ENCODE peak calls at places on chromosomes 16 and 17, in ten cellular contexts. V is posterior cingulate gyrus; F is KBM-7; T is NT2/D1; B is A673; J is NCI-H1092; N is stimulated activated naive CD8-positive, alpha-beta T cell treated with anti-CD3 and anti-CD28 coated beads, Interleukin-15, Interleukin-2, amounts not matched to agents 100 U/mL and 50 U/mL, for 24 hours; I is T-cell; A is activated naive CD4-positive, alpha-beta T cell treated with anti-CD3 and anti-CD28 coated beads for 36 hours; H is stimulated activated CD8-positive, alpha-beta memory T cell treated with anti-CD3 and anti-CD28 coated beads, Interleukin-4, amount 100 ng/mL, for 24 hours. K is an unnamed sample.

GRCh38 chr16:78198299-78198698 is 98.8 kb downstream of the WWOX start:
- DNase-seq in N (no peak), B (no peak), V (no peak), J (peak; percentile 21), A (no peak), I (no peak), T (no peak), H (no peak), F (no peak), K (no peak)

GRCh38 chr16:89613101-89613953 is at the start of gene DPEP1:
- DNase-seq in F (peak; percentile 90), T (no peak), A (no peak), B (no peak), I (no peak), H (no peak), J (no peak), N (no peak), V (no peak), K (no peak)

GRCh38 chr16:71373073-71373472 is 14.6 kb downstream of the CALB2 start:
- DNase-seq in F (no peak), J (no peak), T (no peak), V (no peak), H (no peak), A (no peak), B (no peak), I (no peak), N (no peak), K (peak; percentile 67)

GRCh38 chr17:20278805-20279204 is 188.5 kb downstream of the LGALS9B start:
- DNase-seq in J (no peak), F (no peak), N (no peak), T (no peak), H (no peak), V (no peak), B (no peak), I (no peak), A (no peak), K (no peak)

GRCh38 chr16:25210758-25211157 is 6.0 kb upstream of the AQP8 start:
- DNase-seq in A (no peak), N (peak; percentile 24), V (no peak), J (no peak), F (peak; percentile 53), H (no peak), B (peak; percentile 29), I (no peak), T (no peak), K (no peak)

GRCh38 chr16:48318630-48319029 is 66.6 kb downstream of the SIAH1 start:
- DNase-seq in I (peak; percentile 30), V (peak; percentile 19), H (no peak), B (peak; percentile 5), F (peak; percentile 87), N (no peak), A (peak; percentile 45), J (no peak), T (peak; percentile 90), K (peak; percentile 17)

GRCh38 chr17:9702916-9703780 is 57.8 kb downstream of the USP43 start:
- DNase-seq in J (no peak), N (no peak), I (no peak), B (no peak), H (no peak), V (no peak), T (no peak), A (no peak), F (no peak), K (no peak)

GRCh38 chr17:38421224-38421841 is 6.9 kb upstream of the ARHGAP23 start:
- DNase-seq in N (no peak), T (no peak), F (no peak), I (no peak), A (no peak), B (no peak), J (no peak), V (no peak), H (no peak), K (peak; percentile 67)

GRCh38 chr17:32298721-32299578 is 33.3 kb downstream of the RHBDL3 start:
- DNase-seq in H (no peak), V (no peak), N (no peak), A (no peak), F (no peak), J (no peak), T (no peak), B (peak; percentile 78), I (no peak), K (no peak)

GRCh38 chr16:12617401-12617819 is 186.3 kb downstream of the CPPED1 start:
- DNase-seq in B (no peak), I (no peak), J (no peak), V (no peak), T (no peak), N (peak; percentile 30), F (no peak), H (peak; percentile 18), A (peak; percentile 9), K (no peak)

GRCh38 chr16:15996432-15997109 is 47.2 kb downstream of the ABCC1 start:
- DNase-seq in A (no peak), I (no peak), F (no peak), H (no peak), V (no peak), J (no peak), B (no peak), T (no peak), N (no peak), K (peak; percentile 83)

GRCh38 chr16:81315271-81316175 is 761 bp downstream of the GAN start:
- DNase-seq in N (peak; percentile 61), H (peak; percentile 42), T (no peak), F (peak; percentile 46), I (peak; percentile 19), J (no peak), B (peak; percentile 41), V (peak; percentile 45), A (peak; percentile 56), K (peak; percentile 88)

GRCh38 chr16:81779540-81780320 is 639 bp downstream of the PLCG2 start:
- DNase-seq in V (no peak), A (peak; percentile 20), T (no peak), N (peak; percentile 37), I (no peak), H (no peak), B (no peak), J (no peak), F (no peak), K (no peak)

GRCh38 chr17:17351901-17352781 is 49.0 kb downstream of the NT5M start:
- DNase-seq in H (no peak), B (no peak), V (peak; percentile 33), J (no peak), N (no peak), I (no peak), A (no peak), F (no peak), T (no peak), K (no peak)

GRCh38 chr16:50673496-50674275 is 7.4 kb downstream of the SNX20 start:
- DNase-seq in A (no peak), I (no peak), H (no peak), J (no peak), T (no peak), F (no peak), V (no peak), B (no peak), N (no peak), K (no peak)

GRCh38 chr17:67779098-67779672 is 46.1 kb upstream of the BPTF start:
- DNase-seq in T (no peak), A (peak; percentile 43), V (no peak), J (peak; percentile 29), N (peak; percentile 48), I (peak; percentile 7), H (peak; percentile 7), B (peak; percentile 60), F (peak; percentile 81), K (peak; percentile 52)

GRCh38 chr17:78476149-78476548 is 97.7 kb downstream of the PGS1 start:
- DNase-seq in T (no peak), B (no peak), A (no peak), I (no peak), J (no peak), N (no peak), H (no peak), V (no peak), F (no peak), K (no peak)

GRCh38 chr17:50613007-50613406 is 21.7 kb upstream of the ABCC3 start:
- DNase-seq in A (no peak), H (no peak), B (no peak), T (no peak), F (no peak), J (no peak), N (no peak), I (no peak), V (no peak), K (no peak)

GRCh38 chr17:16342979-16343378 is 10.3 kb downstream of the CENPV start:
- DNase-seq in T (no peak), A (no peak), B (no peak), F (no peak), I (no peak), V (peak; percentile 57), N (no peak), H (no peak), J (no peak), K (peak; percentile 62)

GRCh38 chr16:8697965-8698364 is 23.5 kb downstream of the ABAT start:
- DNase-seq in V (no peak), B (no peak), N (no peak), T (no peak), F (no peak), A (no peak), H (no peak), J (no peak), I (no peak), K (no peak)

GRCh38 chr17:79466562-79467350 is 144.1 kb downstream of the RBFOX3 start:
- DNase-seq in T (no peak), F (no peak), I (no peak), B (no peak), J (no peak), N (no peak), A (no peak), V (peak; percentile 63), H (no peak), K (no peak)

GRCh38 chr17:73427198-73427597 is 115.4 kb upstream of the CDC42EP4 start:
- DNase-seq in H (no peak), N (no peak), J (peak; percentile 2), F (no peak), B (no peak), A (no peak), V (no peak), T (no peak), I (no peak), K (no peak)

GRCh38 chr16:17416461-17417221 is 54.1 kb downstream of the XYLT1 start:
- DNase-seq in T (no peak), F (peak; percentile 84), N (peak; percentile 58), I (peak; percentile 20), V (no peak), H (peak; percentile 21), A (peak; percentile 72), J (no peak), B (no peak), K (peak; percentile 41)

GRCh38 chr16:89499767-89500166 is 8.4 kb upstream of the SPG7 start:
- DNase-seq in J (no peak), B (no peak), I (no peak), N (no peak), V (no peak), F (no peak), T (no peak), A (no peak), H (no peak), K (no peak)

GRCh38 chr16:81480856-81481821 is 36.5 kb downstream of the CMIP start:
- DNase-seq in F (peak; percentile 94), B (no peak), J (no peak), A (no peak), H (no peak), V (peak; percentile 29), T (no peak), I (no peak), N (peak; percentile 46), K (peak; percentile 54)

GRCh38 chr17:21528031-21528684 is 152.0 kb downstream of the KCNJ12 start:
- DNase-seq in T (no peak), F (no peak), B (no peak), V (no peak), I (no peak), A (no peak), H (no peak), N (no peak), J (no peak), K (no peak)

GRCh38 chr16:87965973-87966667 is 14.9 kb downstream of the BANP start:
- DNase-seq in I (no peak), B (no peak), A (no peak), H (no peak), J (no peak), N (no peak), V (no peak), F (no peak), T (no peak), K (peak; percentile 76)

GRCh38 chr17:82709676-82710498 is 6.6 kb upstream of the FN3KRP start:
- DNase-seq in F (no peak), N (no peak), A (no peak), B (no peak), I (no peak), H (no peak), V (no peak), T (no peak), J (no peak), K (no peak)